ENCODE peak calls at places on chromosome 16, in eight cellular contexts. One of them, this sample, is unnamed.

GRCh38 chr16:56480776-56481467 is 29.6 kb downstream of the OGFOD1 start:
- DNase-seq in substantia nigra: no peak
- DNase-seq in tibial nerve: no peak
- DNase-seq in HL-60: no peak
- DNase-seq in right cardiac atrium: no peak
- DNase-seq in neuronal stem cell: no peak
- DNase-seq in IMR-90: peak; percentile 2
- DNase-seq in aorta: no peak
- DNase-seq in this sample: no peak

GRCh38 chr16:1308036-1308976 is 1.1 kb upstream of the UBE2I start:
- DNase-seq in substantia nigra: no peak
- DNase-seq in tibial nerve: no peak
- DNase-seq in HL-60: no peak
- DNase-seq in right cardiac atrium: no peak
- DNase-seq in neuronal stem cell: no peak
- DNase-seq in IMR-90: peak; percentile 16
- DNase-seq in aorta: no peak
- DNase-seq in this sample: peak; percentile 58

GRCh38 chr16:2950773-2951172 is 13.3 kb upstream of the KREMEN2 start:
- DNase-seq in substantia nigra: no peak
- DNase-seq in tibial nerve: no peak
- DNase-seq in HL-60: no peak
- DNase-seq in right cardiac atrium: no peak
- DNase-seq in neuronal stem cell: no peak
- DNase-seq in IMR-90: no peak
- DNase-seq in aorta: no peak
- DNase-seq in this sample: no peak

GRCh38 chr16:57763290-57764005 is 27.9 kb downstream of the KATNB1 start:
- DNase-seq in substantia nigra: no peak
- DNase-seq in tibial nerve: no peak
- DNase-seq in HL-60: no peak
- DNase-seq in right cardiac atrium: no peak
- DNase-seq in neuronal stem cell: no peak
- DNase-seq in IMR-90: no peak
- DNase-seq in aorta: peak; percentile 40
- DNase-seq in this sample: no peak

GRCh38 chr16:57720142-57720575 is 15.4 kb upstream of the KATNB1 start:
- DNase-seq in substantia nigra: peak; percentile 34
- DNase-seq in tibial nerve: no peak
- DNase-seq in HL-60: peak; percentile 77
- DNase-seq in right cardiac atrium: peak; percentile 72
- DNase-seq in neuronal stem cell: no peak
- DNase-seq in IMR-90: peak; percentile 50
- DNase-seq in aorta: no peak
- DNase-seq in this sample: peak; percentile 39

GRCh38 chr16:31678649-31679325 is 151.1 kb downstream of the AHSP start:
- DNase-seq in substantia nigra: no peak
- DNase-seq in tibial nerve: no peak
- DNase-seq in HL-60: no peak
- DNase-seq in right cardiac atrium: no peak
- DNase-seq in neuronal stem cell: no peak
- DNase-seq in IMR-90: no peak
- DNase-seq in aorta: no peak
- DNase-seq in this sample: no peak

GRCh38 chr16:89383095-89384003 is 107.0 kb downstream of the ANKRD11 start:
- DNase-seq in substantia nigra: no peak
- DNase-seq in tibial nerve: no peak
- DNase-seq in HL-60: no peak
- DNase-seq in right cardiac atrium: peak; percentile 80
- DNase-seq in neuronal stem cell: no peak
- DNase-seq in IMR-90: peak; percentile 47
- DNase-seq in aorta: no peak
- DNase-seq in this sample: peak; percentile 74

GRCh38 chr16:74321356-74321755 is 24.7 kb downstream of the PSMD7 start:
- DNase-seq in substantia nigra: no peak
- DNase-seq in tibial nerve: no peak
- DNase-seq in HL-60: peak; percentile 65
- DNase-seq in right cardiac atrium: no peak
- DNase-seq in neuronal stem cell: no peak
- DNase-seq in IMR-90: no peak
- DNase-seq in aorta: peak; percentile 64
- DNase-seq in this sample: no peak

GRCh38 chr16:17519041-17519440 is 48.3 kb upstream of the XYLT1 start:
- DNase-seq in substantia nigra: no peak
- DNase-seq in tibial nerve: no peak
- DNase-seq in HL-60: no peak
- DNase-seq in right cardiac atrium: no peak
- DNase-seq in neuronal stem cell: no peak
- DNase-seq in IMR-90: peak; percentile 71
- DNase-seq in aorta: no peak
- DNase-seq in this sample: no peak

GRCh38 chr16:89210165-89210903 is 7.2 kb upstream of the ZNF778 start:
- DNase-seq in substantia nigra: no peak
- DNase-seq in tibial nerve: no peak
- DNase-seq in HL-60: no peak
- DNase-seq in right cardiac atrium: no peak
- DNase-seq in neuronal stem cell: no peak
- DNase-seq in IMR-90: no peak
- DNase-seq in aorta: no peak
- DNase-seq in this sample: no peak

DNA sequence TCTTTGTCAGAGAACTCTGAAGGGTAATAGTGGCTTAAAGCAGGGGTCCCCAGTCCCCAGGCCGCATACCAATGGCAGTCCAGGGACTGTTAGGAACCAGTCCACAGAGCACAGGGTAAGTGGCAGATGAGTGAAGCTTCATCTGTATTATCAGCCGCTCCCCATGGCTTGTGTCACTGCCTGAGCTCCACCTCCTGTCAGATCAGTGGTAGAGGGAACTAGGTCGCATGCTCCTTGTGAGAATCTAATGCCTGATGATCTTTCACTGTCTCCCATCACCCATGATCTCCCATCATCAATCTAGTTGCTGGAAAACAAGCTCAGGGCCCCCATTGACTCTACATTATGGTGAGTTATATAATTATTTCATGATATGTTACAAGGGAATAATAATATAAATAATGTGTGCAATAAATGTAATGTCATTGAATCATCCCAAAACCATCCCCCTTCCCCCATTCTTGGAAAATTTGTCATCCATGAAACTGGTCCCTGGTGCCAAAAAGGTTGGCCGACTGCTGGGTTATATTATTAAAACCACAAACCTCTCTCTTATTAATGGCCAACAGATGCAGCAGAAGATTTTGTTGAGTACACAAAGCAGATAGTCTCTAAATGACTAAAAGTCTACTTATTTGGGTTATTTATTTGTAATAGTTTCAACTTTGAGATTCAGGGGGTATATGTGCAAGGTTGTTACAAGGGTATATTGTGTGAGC is 782.7 kb downstream of the CDH11 start:
- DNase-seq in substantia nigra: no peak
- DNase-seq in tibial nerve: no peak
- DNase-seq in HL-60: no peak
- DNase-seq in right cardiac atrium: no peak
- DNase-seq in neuronal stem cell: no peak
- DNase-seq in IMR-90: peak; percentile 79
- DNase-seq in aorta: no peak
- DNase-seq in this sample: no peak
- H3K27ac ChIP-seq in substantia nigra: no peak overlapping the region
- H3K27ac ChIP-seq in tibial nerve: no peak overlapping the region
- H3K27ac ChIP-seq in HL-60: no peak overlapping the region
- H3K27ac ChIP-seq in right cardiac atrium: no peak overlapping the region
- H3K27ac ChIP-seq in neuronal stem cell: no peak overlapping the region
- H3K27ac ChIP-seq in IMR-90: no peak overlapping the region
- H3K27ac ChIP-seq in aorta: no peak overlapping the region
- H3K27ac ChIP-seq in this sample: no peak overlapping the region

DNA sequence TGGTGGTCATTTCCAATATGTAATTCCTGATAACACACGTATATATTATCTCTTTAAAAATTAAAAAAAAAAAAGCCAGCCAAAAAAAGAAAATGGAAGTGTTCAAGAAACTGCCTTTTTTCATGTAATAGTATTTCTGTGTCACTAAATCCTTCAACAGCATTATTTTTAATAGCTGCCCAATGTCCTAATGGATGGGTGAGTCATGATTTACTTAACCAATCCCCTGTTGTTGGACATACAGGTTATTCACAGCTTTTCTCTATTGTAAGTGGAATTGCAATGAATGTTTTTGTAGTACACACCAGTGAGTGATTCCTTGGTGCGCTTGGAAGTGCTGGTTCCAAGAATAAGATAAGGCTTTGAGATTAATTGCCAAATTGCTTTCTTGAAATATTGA is 124.9 kb downstream of the WWOX start:
- DNase-seq in substantia nigra: no peak
- DNase-seq in tibial nerve: no peak
- DNase-seq in HL-60: no peak
- DNase-seq in right cardiac atrium: no peak
- DNase-seq in neuronal stem cell: no peak
- DNase-seq in IMR-90: no peak
- DNase-seq in aorta: no peak
- DNase-seq in this sample: no peak
- H3K27ac ChIP-seq in substantia nigra: no peak overlapping the region
- H3K27ac ChIP-seq in tibial nerve: no peak overlapping the region
- H3K27ac ChIP-seq in HL-60: no peak overlapping the region
- H3K27ac ChIP-seq in right cardiac atrium: no peak overlapping the region
- H3K27ac ChIP-seq in neuronal stem cell: no peak overlapping the region
- H3K27ac ChIP-seq in IMR-90: no peak overlapping the region
- H3K27ac ChIP-seq in aorta: no peak overlapping the region
- H3K27ac ChIP-seq in this sample: no peak overlapping the region

GRCh38 chr16:4771646-4772045 is 4.7 kb upstream of the ZNF500 start:
- DNase-seq in substantia nigra: no peak
- DNase-seq in tibial nerve: no peak
- DNase-seq in HL-60: no peak
- DNase-seq in right cardiac atrium: peak; percentile 16
- DNase-seq in neuronal stem cell: no peak
- DNase-seq in IMR-90: no peak
- DNase-seq in aorta: no peak
- DNase-seq in this sample: no peak

GRCh38 chr16:4769306-4769638 is 2.3 kb upstream of the ZNF500 start:
- DNase-seq in substantia nigra: no peak
- DNase-seq in tibial nerve: no peak
- DNase-seq in HL-60: no peak
- DNase-seq in right cardiac atrium: no peak
- DNase-seq in neuronal stem cell: no peak
- DNase-seq in IMR-90: no peak
- DNase-seq in aorta: no peak
- DNase-seq in this sample: no peak

GRCh38 chr16:4766875-4767628 is at the start of gene ZNF500:
- DNase-seq in substantia nigra: peak; percentile 98
- DNase-seq in tibial nerve: peak; percentile 99
- DNase-seq in HL-60: peak; percentile 98
- DNase-seq in right cardiac atrium: peak; percentile 100
- DNase-seq in neuronal stem cell: peak; percentile 96
- DNase-seq in IMR-90: peak; percentile 95
- DNase-seq in aorta: peak; percentile 99
- DNase-seq in this sample: peak; percentile 91

GRCh38 chr16:4767872-4768548 is 1.0 kb upstream of the ZNF500 start:
- DNase-seq in substantia nigra: no peak
- DNase-seq in tibial nerve: no peak
- DNase-seq in HL-60: peak; percentile 28
- DNase-seq in right cardiac atrium: no peak
- DNase-seq in neuronal stem cell: no peak
- DNase-seq in IMR-90: peak; percentile 13
- DNase-seq in aorta: peak; percentile 68
- DNase-seq in this sample: peak; percentile 65

GRCh38 chr16:4768549-4769305 is 1.8 kb upstream of the ZNF500 start:
- DNase-seq in substantia nigra: peak; percentile 95
- DNase-seq in tibial nerve: peak; percentile 91
- DNase-seq in HL-60: peak; percentile 95
- DNase-seq in right cardiac atrium: peak; percentile 99
- DNase-seq in neuronal stem cell: peak; percentile 96
- DNase-seq in IMR-90: peak; percentile 92
- DNase-seq in aorta: peak; percentile 98
- DNase-seq in this sample: peak; percentile 95
- H3K27ac ChIP-seq in substantia nigra: peak overlapping the region; percentile 95
- H3K27ac ChIP-seq in tibial nerve: peak overlapping the region; percentile 96
- H3K27ac ChIP-seq in HL-60: peak overlapping the region; percentile 62
- H3K27ac ChIP-seq in right cardiac atrium: peak overlapping the region; percentile 92
- H3K27ac ChIP-seq in neuronal stem cell: peak overlapping the region; percentile 32
- H3K27ac ChIP-seq in IMR-90: peak overlapping the region; percentile 78
- H3K27ac ChIP-seq in aorta: no peak overlapping the region
- H3K27ac ChIP-seq in this sample: peak overlapping the region; percentile 88

GRCh38 chr16:4496305-4496704 is 20.1 kb downstream of the HMOX2 start:
- DNase-seq in substantia nigra: no peak
- DNase-seq in tibial nerve: no peak
- DNase-seq in HL-60: no peak
- DNase-seq in right cardiac atrium: no peak
- DNase-seq in neuronal stem cell: no peak
- DNase-seq in IMR-90: peak; percentile 85
- DNase-seq in aorta: peak; percentile 9
- DNase-seq in this sample: peak; percentile 71

GRCh38 chr16:4495766-4496165 is 19.6 kb downstream of the HMOX2 start:
- DNase-seq in substantia nigra: no peak
- DNase-seq in tibial nerve: no peak
- DNase-seq in HL-60: no peak
- DNase-seq in right cardiac atrium: no peak
- DNase-seq in neuronal stem cell: no peak
- DNase-seq in IMR-90: no peak
- DNase-seq in aorta: no peak
- DNase-seq in this sample: peak; percentile 87

GRCh38 chr16:4498546-4499195 is 22.5 kb downstream of the HMOX2 start:
- DNase-seq in substantia nigra: no peak
- DNase-seq in tibial nerve: no peak
- DNase-seq in HL-60: no peak
- DNase-seq in right cardiac atrium: no peak
- DNase-seq in neuronal stem cell: no peak
- DNase-seq in IMR-90: no peak
- DNase-seq in aorta: no peak
- DNase-seq in this sample: peak; percentile 68

GRCh38 chr16:4491898-4492297 is 15.7 kb downstream of the HMOX2 start:
- DNase-seq in substantia nigra: no peak
- DNase-seq in tibial nerve: no peak
- DNase-seq in HL-60: no peak
- DNase-seq in right cardiac atrium: no peak
- DNase-seq in neuronal stem cell: no peak
- DNase-seq in IMR-90: no peak
- DNase-seq in aorta: no peak
- DNase-seq in this sample: no peak

DNA sequence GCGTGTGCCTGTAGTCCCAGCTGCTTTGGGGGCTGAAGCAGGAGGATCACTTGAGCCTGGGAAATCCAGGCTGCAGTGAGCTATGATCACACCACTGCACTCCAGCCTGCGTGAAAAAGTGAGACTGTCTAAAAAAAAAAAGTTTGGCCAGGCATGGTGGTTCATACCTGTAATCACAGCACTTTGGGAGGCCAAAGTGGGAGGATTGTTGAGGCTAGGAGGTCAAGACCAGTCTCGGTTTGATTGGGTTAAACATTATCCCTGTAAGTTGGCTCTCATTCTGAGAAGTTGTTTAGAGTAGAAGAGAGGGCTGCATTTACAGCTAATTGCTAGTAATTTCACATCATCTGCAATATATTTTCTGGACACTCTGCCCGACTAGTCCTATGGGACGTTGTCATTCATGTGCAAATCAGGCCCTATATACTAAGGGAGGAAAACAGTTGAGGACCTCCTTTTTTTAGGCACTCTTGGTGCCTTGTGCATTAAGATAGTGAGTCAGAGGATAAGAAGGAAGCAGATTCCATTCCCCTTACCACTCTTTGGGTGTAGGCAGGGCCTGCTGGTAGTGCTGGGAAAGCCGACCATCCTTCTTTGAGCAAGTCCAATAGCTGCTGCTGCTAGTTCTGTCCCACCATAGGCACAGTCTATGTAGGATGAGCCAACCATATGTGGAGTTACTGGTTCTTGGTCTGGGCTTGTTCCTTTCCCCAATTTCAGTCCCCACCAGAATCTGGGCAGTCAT is 18.7 kb downstream of the HMOX2 start:
- DNase-seq in substantia nigra: no peak
- DNase-seq in tibial nerve: no peak
- DNase-seq in HL-60: no peak
- DNase-seq in right cardiac atrium: no peak
- DNase-seq in neuronal stem cell: no peak
- DNase-seq in IMR-90: peak; percentile 86
- DNase-seq in aorta: no peak
- DNase-seq in this sample: peak; percentile 78
- H3K27ac ChIP-seq in substantia nigra: no peak overlapping the region
- H3K27ac ChIP-seq in tibial nerve: no peak overlapping the region
- H3K27ac ChIP-seq in HL-60: no peak overlapping the region
- H3K27ac ChIP-seq in right cardiac atrium: peak overlapping the region; percentile 17
- H3K27ac ChIP-seq in neuronal stem cell: no peak overlapping the region
- H3K27ac ChIP-seq in IMR-90: peak overlapping the region; percentile 50
- H3K27ac ChIP-seq in aorta: no peak overlapping the region
- H3K27ac ChIP-seq in this sample: peak overlapping the region; percentile 72